ENCODE peak calls at places on chromosomes 1 and 21, in seven cellular contexts. C is PC-9, J is GM12865, E is body of pancreas, R is glutamatergic neuron, I is esophagus muscularis mucosa, A is tibial nerve. P is an unnamed sample.

GRCh38 chr1:208117817-208118216 is 126.4 kb downstream of the PLXNA2 start:
- DNase-seq in C (no peak), J (no peak), E (no peak), R (no peak), I (no peak), A (no peak), P (no peak)

GRCh38 chr1:47564570-47564969 is 126.7 kb downstream of the FOXD2 start:
- DNase-seq in C (no peak), J (no peak), E (no peak), R (no peak), I (no peak), A (no peak), P (no peak)

GRCh38 chr1:76053021-76053420 is 21.5 kb upstream of the ST6GALNAC3 start:
- DNase-seq in C (no peak), J (no peak), E (no peak), R (peak; percentile 34), I (no peak), A (no peak), P (no peak)

GRCh38 chr1:186620951-186621350 is 59.3 kb downstream of the PTGS2 start:
- DNase-seq in C (no peak), J (peak; percentile 68), E (no peak), R (no peak), I (no peak), A (no peak), P (no peak)

GRCh38 chr1:9538669-9539164 is 548 bp upstream of the SLC25A33 start:
- DNase-seq in C (no peak), J (no peak), E (peak; percentile 37), R (no peak), I (no peak), A (no peak), P (no peak)

GRCh38 chr1:42179900-42180329 is 15.4 kb upstream of the GUCA2A start:
- DNase-seq in C (no peak), J (no peak), E (no peak), R (no peak), I (no peak), A (no peak), P (no peak)

GRCh38 chr1:119160435-119160834 is 20.0 kb upstream of the WARS2 start:
- DNase-seq in C (no peak), J (no peak), E (no peak), R (no peak), I (no peak), A (no peak), P (no peak)

GRCh38 chr1:212244441-212244840 is 40.8 kb upstream of the PPP2R5A start:
- DNase-seq in C (no peak), J (no peak), E (no peak), R (no peak), I (no peak), A (no peak), P (no peak)

GRCh38 chr21:27534211-27534610 is 567.3 kb upstream of the ADAMTS5 start:
- DNase-seq in C (no peak), J (no peak), E (no peak), R (no peak), I (no peak), A (no peak), P (no peak)

GRCh38 chr1:78647238-78647637 is 2.4 kb upstream of the IFI44 start:
- DNase-seq in C (no peak), J (no peak), E (no peak), R (no peak), I (no peak), A (no peak), P (no peak)

GRCh38 chr21:16302851-16303282 is 573.1 kb downstream of the USP25 start:
- DNase-seq in C (no peak), J (no peak), E (no peak), R (no peak), I (no peak), A (no peak), P (no peak)

GRCh38 chr1:210231846-210232523 is 611 bp upstream of the SERTAD4 start:
- DNase-seq in C (no peak), J (no peak), E (no peak), R (no peak), I (no peak), A (no peak), P (no peak)

GRCh38 chr1:154325583-154326545 is 539 bp downstream of the ATP8B2 start:
- DNase-seq in C (no peak), J (peak; percentile 43), E (peak; percentile 53), R (peak; percentile 89), I (peak; percentile 94), A (peak; percentile 42), P (peak; percentile 70)

GRCh38 chr1:2314803-2315710 is 76.3 kb downstream of the MORN1 start:
- DNase-seq in C (no peak), J (peak; percentile 28), E (no peak), R (no peak), I (no peak), A (no peak), P (peak; percentile 96)

GRCh38 chr1:43293896-43294760 is 6.7 kb upstream of the TIE1 start:
- DNase-seq in C (peak; percentile 83), J (no peak), E (no peak), R (no peak), I (no peak), A (no peak), P (no peak)

GRCh38 chr1:160956966-160957365 is 2.4 kb upstream of the ITLN2 start:
- DNase-seq in C (no peak), J (no peak), E (no peak), R (no peak), I (no peak), A (no peak), P (no peak)

GRCh38 chr1:241355311-241356010 is 1.5 kb downstream of the RGS7 start:
- DNase-seq in C (no peak), J (no peak), E (no peak), R (no peak), I (no peak), A (no peak), P (no peak)

GRCh38 chr1:50237081-50237480 is 128.4 kb downstream of the ELAVL4 start:
- DNase-seq in C (no peak), J (no peak), E (no peak), R (no peak), I (no peak), A (no peak), P (no peak)

GRCh38 chr21:45996311-45997204 is 15.0 kb downstream of the COL6A1 start:
- DNase-seq in C (no peak), J (no peak), E (peak; percentile 10), R (peak; percentile 14), I (no peak), A (no peak), P (no peak)

GRCh38 chr1:162855461-162856150 is 5.4 kb downstream of the CCDC190 start:
- DNase-seq in C (no peak), J (no peak), E (no peak), R (no peak), I (no peak), A (no peak), P (no peak)

GRCh38 chr1:16372535-16373340 is 5.7 kb downstream of the SZRD1 start:
- DNase-seq in C (no peak), J (no peak), E (no peak), R (no peak), I (no peak), A (no peak), P (no peak)

GRCh38 chr21:28439852-28440251 is 552.8 kb downstream of the LTN1 start:
- DNase-seq in C (no peak), J (no peak), E (no peak), R (no peak), I (no peak), A (no peak), P (no peak)

GRCh38 chr21:36630485-36631206 is 68.3 kb upstream of the SIM2 start:
- DNase-seq in C (peak; percentile 43), J (peak; percentile 67), E (peak; percentile 74), R (peak; percentile 84), I (no peak), A (no peak), P (peak; percentile 74)

GRCh38 chr1:168135982-168136708 is 585 bp downstream of the GPR161 start:
- DNase-seq in C (no peak), J (no peak), E (peak; percentile 32), R (peak; percentile 64), I (no peak), A (no peak), P (peak; percentile 50)

GRCh38 chr1:111496398-111496797 is 7.0 kb downstream of the ADORA3 start:
- DNase-seq in C (no peak), J (peak; percentile 55), E (no peak), R (no peak), I (no peak), A (no peak), P (no peak)

GRCh38 chr1:205610781-205611473 is 20.9 kb downstream of the ELK4 start:
- DNase-seq in C (peak; percentile 49), J (no peak), E (no peak), R (no peak), I (no peak), A (no peak), P (no peak)

GRCh38 chr1:240169188-240169587 is 77.5 kb downstream of the FMN2 start:
- DNase-seq in C (no peak), J (no peak), E (no peak), R (no peak), I (no peak), A (no peak), P (no peak)
- TF ChIP-seq CTCF in C (peak; percentile 50), J (no peak), E (no peak), R (no peak), I (no peak), A (no peak), P (peak; percentile 5)

GRCh38 chr1:206738370-206739366 is 31.9 kb upstream of the IL19 start:
- DNase-seq in C (peak; percentile 49), J (no peak), E (peak; percentile 40), R (no peak), I (no peak), A (no peak), P (no peak)
- TF ChIP-seq CTCF in C (peak; percentile 59), J (peak; percentile 22), E (no peak), R (peak; percentile 36), I (no peak), A (no peak), P (no peak)

DNA sequence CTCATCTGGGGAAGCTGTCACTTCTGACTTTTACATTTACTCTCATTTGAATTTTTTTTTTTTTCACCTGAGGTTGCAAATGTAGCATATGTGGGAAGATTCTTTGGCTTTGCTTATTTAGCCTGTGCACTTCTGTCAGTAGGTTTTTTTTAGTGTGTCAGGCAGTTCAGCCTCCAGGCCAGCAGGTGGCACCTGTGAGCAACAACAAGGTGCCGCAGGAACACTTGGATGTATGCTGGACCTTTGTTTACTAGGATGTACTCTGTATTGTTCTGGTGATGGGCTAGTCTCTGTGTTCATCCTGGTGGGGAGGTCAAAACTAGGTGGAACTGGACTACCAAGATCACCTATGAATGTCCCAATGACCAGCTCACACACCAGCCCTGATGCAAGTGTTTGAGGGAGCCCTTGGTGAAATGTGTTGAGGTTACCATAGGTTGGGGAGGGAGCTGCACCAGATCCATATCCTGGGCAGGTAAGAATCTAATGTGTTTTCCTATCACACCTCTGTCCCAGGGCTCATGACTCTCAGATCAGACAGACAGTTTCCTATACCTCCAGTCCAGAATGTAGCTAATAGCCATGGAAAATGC is 618.2 kb downstream of the BRINP3 start:
- DNase-seq in C (no peak), J (peak; percentile 67), E (no peak), R (peak; percentile 60), I (no peak), A (no peak), P (peak; percentile 32)
- TF ChIP-seq CTCF in C (peak; percentile 83), J (peak; percentile 88), E (no peak), R (peak; percentile 76), I (no peak), A (no peak), P (peak; percentile 58)

DNA sequence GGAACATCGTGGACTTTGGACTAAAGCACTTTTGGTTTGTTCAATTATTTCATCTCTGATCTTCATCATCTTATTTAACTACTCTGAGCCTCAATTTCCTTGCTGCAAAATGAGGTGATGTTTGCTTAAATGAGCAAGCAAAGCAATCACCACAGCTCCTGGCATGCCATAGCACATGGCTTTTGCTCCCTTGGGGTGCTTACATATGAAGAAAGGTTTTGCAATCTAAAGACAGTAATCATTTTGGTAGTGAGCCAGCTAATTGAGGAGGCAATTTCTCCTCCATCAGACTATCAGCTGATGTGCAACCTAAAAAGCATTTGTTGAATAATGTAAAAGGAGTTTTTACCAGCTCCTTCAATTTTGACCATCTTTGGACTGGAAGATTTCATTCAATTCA is 68.8 kb upstream of the KCNJ15 start:
- DNase-seq in C (no peak), J (no peak), E (no peak), R (no peak), I (no peak), A (no peak), P (no peak)
- TF ChIP-seq CTCF in C (no peak), J (no peak), E (no peak), R (no peak), I (no peak), A (no peak), P (no peak)